ENCODE peak calls at places on chromosomes 2 and 18, in four cellular contexts. Z is A549, P is tibial nerve, W is ovary. D is an unnamed sample.

GRCh38 chr2:216551234-216551633 is 52.6 kb downstream of the RPL37A start:
- DNase-seq in P (no peak), Z (no peak), W (no peak), D (no peak)

GRCh38 chr2:132609101-132609890 is 60.7 kb downstream of the LYPD1 start:
- DNase-seq in Z (no peak), W (no peak), P (no peak), D (no peak)

GRCh38 chr2:68253211-68254068 is 1.1 kb upstream of the PPP3R1 start:
- DNase-seq in P (no peak), W (no peak), Z (no peak), D (no peak)

GRCh38 chr2:241540766-241541561 is 17.6 kb upstream of the BOK start:
- DNase-seq in P (no peak), W (peak), Z (peak), D (no peak)

GRCh38 chr2:106552966-106553365 is 65.8 kb downstream of the CD8B2 start:
- DNase-seq in Z (no peak), W (no peak), P (no peak), D (no peak)

GRCh38 chr2:236972491-236973379 is 113.0 kb upstream of the COPS8 start:
- DNase-seq in Z (peak), P (peak), W (no peak), D (no peak)

GRCh38 chr2:28616618-28617017 is 120.8 kb downstream of the PLB1 start:
- DNase-seq in Z (no peak), P (no peak), W (no peak), D (no peak)

GRCh38 chr2:110864721-110865120 is 132.3 kb downstream of the ACOXL start:
- DNase-seq in W (no peak), Z (no peak), P (no peak), D (no peak)

GRCh38 chr18:11411021-11411420 is 198.4 kb upstream of the SLC35G4 start:
- DNase-seq in W (no peak), P (no peak), Z (no peak), D (no peak)

GRCh38 chr2:101696272-101697123 is 1.0 kb upstream of the MAP4K4 start:
- DNase-seq in W (peak), P (no peak), Z (no peak), D (no peak)

GRCh38 chr2:172098650-172099471 is 3.8 kb downstream of the DLX2 start:
- DNase-seq in P (no peak), W (peak), Z (peak), D (no peak)

GRCh38 chr2:233448220-233448559 is 93.9 kb downstream of the DGKD start:
- DNase-seq in Z (no peak), W (no peak), P (no peak), D (no peak)

GRCh38 chr2:58131191-58132011 is 84.8 kb downstream of the VRK2 start:
- DNase-seq in P (no peak), Z (no peak), W (peak), D (no peak)

GRCh38 chr2:236073867-236074655 is 94.1 kb downstream of the GBX2 start:
- DNase-seq in Z (no peak), W (no peak), P (no peak), D (no peak)

GRCh38 chr2:120591572-120591971 is 144.1 kb upstream of the GLI2 start:
- DNase-seq in P (no peak), W (no peak), Z (no peak), D (no peak)

GRCh38 chr18:61639886-61640285 is 252.9 kb downstream of the RNF152 start:
- DNase-seq in P (no peak), Z (no peak), W (no peak), D (no peak)

GRCh38 chr18:5162111-5162510 is 34.9 kb downstream of the AKAIN1 start:
- DNase-seq in W (no peak), Z (no peak), P (no peak), D (no peak)

GRCh38 chr18:2846638-2847340 is at the start of gene EMILIN2:
- DNase-seq in W (peak), P (peak), Z (no peak), D (no peak)

GRCh38 chr18:9913151-9913525 is 678 bp upstream of the VAPA start:
- DNase-seq in W (no peak), Z (no peak), P (no peak), D (no peak)

GRCh38 chr18:9915291-9916066 is 1.7 kb downstream of the VAPA start:
- DNase-seq in W (no peak), Z (no peak), P (no peak), D (no peak)

GRCh38 chr18:9914334-9914583 is 443 bp downstream of the VAPA start:
- DNase-seq in P (no peak), W (no peak), Z (no peak), D (no peak)

GRCh38 chr18:9914584-9915290 is 921 bp downstream of the VAPA start:
- DNase-seq in P (peak), Z (peak), W (peak), D (no peak)

DNA sequence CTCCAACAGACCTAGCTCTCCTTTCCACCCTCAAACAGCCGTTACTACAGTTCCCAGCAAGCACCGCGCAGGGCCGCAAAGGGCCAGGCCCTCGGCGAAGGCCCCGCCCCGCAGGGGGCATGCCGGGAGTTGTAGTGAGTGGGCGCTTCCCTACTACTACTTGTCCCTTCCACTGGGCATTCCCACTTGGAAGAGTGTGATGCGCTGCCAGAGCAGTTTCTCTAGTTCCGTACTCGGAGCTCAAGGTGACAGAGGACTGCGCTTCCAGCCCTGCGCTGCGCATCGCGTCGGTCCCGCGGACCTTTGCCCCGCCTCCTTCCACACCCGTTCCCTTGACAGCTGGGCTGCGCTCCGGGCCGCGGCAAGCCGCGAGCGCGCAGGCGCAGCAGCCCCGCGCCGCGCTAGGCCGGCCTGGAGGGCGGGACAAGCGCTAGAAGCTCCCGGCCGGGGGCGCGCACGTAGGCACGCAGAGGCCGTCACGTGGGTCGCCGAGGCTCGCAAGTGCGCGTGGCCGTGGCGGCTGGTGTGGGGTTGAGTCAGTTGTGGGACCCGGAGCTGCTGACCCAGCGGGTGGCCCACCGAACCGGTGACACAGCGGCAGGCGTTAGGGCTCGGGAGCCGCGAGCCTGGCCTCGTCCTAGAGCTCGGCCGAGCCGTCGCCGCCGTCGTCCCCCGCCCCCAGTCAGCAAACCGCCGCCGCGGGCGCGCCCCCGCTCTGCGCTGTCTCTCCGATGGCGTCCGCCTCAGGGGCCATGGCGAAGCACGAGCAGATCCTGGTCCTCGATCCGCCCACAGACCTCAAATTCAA is at the start of gene VAPA:
- DNase-seq in W (peak), Z (peak), P (peak), D (peak)
- TF ChIP-seq EP300 in W (no peak), Z (no peak), P (peak), D (no peak)

GRCh38 chr2:212034841-212035585 is 503.6 kb downstream of the ERBB4 start:
- DNase-seq in P (no peak), Z (no peak), W (no peak), D (no peak)

GRCh38 chr2:212032536-212033219 is 505.9 kb downstream of the ERBB4 start:
- DNase-seq in P (no peak), W (no peak), Z (no peak), D (no peak)

GRCh38 chr2:212030709-212031108 is 507.9 kb downstream of the ERBB4 start:
- DNase-seq in P (no peak), W (no peak), Z (no peak), D (no peak)

GRCh38 chr2:212033888-212034287 is 504.7 kb downstream of the ERBB4 start:
- DNase-seq in W (no peak), P (no peak), Z (no peak), D (no peak)

DNA sequence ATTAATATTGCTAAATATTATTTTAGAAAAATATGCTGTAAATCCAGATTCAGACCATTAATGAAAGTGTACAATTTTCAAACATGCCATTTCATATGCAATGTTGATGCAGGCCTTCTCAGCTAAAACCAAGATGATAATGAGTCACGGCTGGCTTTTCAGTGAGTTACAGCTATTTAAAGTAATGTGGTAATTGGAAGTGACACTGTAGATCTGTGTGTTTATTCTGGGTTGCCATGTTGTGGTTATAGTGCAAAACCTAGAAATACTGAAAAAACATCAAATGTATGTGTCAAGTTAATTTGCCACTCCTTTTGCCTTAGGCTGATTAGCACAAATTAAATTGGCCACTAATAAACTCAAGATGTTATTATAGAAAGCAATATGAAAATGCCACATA is 506.6 kb downstream of the ERBB4 start:
- DNase-seq in Z (no peak), W (no peak), P (no peak), D (no peak)
- TF ChIP-seq EP300 in Z (no peak), W (no peak), P (no peak), D (no peak)

GRCh38 chr2:121974919-121975654 is 219.6 kb downstream of the TSN start:
- DNase-seq in P (no peak), W (peak), Z (peak), D (peak)
- TF ChIP-seq EP300 in P (no peak), W (no peak), Z (no peak), D (no peak)

DNA sequence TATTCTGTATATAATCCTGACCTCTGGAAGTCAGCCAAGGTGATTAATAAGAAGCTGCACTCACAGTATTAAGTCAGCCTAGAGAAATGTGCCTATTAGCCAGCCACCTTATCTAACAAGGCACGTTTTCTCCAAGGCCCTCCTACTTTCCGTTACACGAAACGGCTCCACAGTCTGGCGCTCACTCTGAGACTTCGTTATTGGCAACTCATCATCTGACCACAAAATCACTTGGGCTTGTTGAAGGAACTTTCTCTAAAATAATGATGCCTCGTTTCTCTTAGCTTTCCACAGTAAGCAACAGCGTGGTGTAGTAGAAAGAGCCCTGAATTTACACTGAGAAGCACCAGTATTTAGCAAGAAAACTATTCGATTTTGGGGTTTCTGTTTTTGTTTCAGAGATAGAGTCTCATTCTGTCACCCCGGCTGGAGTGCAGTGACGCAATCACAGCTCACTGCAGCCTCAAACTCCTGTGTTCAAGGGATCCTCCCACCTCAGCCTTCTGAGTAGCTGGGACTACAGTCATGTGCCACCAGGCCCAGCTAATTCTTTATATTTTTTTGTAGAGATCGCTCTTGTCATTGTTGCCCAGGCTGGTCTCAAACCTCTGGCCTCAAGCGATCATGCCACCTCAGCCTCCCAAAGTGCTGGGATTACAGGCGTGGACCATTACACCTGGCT is 53.6 kb upstream of the SLC14A1 start:
- DNase-seq in Z (no peak), P (no peak), W (no peak), D (no peak)
- TF ChIP-seq EP300 in Z (no peak), P (no peak), W (no peak), D (no peak)

GRCh38 chr2:1707771-1708351 is 36.5 kb downstream of the PXDN start:
- DNase-seq in Z (no peak), P (no peak), W (peak), D (no peak)
- TF ChIP-seq EP300 in Z (no peak), P (no peak), W (no peak), D (no peak)

GRCh38 chr18:34909637-34910364 is 131.4 kb upstream of the MAPRE2 start:
- DNase-seq in P (no peak), W (no peak), Z (no peak), D (no peak)
- TF ChIP-seq EP300 in P (no peak), W (no peak), Z (no peak), D (no peak)

DNA sequence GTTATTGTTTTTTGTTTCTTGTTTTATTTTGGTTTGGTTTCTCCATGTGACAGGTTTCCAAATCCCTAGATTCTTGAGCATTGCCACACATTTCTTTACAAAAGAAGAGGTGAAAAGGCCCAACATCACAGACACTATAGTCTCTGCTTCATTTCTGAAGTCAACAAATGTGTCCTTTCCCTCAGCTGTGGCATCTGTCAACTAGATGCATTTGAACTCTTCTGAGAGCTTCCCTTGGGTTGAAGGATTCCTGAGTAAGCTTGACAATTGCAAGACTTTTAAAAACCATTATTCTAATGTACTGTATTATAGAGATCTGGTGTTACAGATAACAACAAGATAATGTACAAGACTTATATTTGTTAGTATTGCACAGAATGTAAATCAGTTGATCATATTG is 703.3 kb upstream of the PKDCC start:
- DNase-seq in P (no peak), Z (no peak), W (no peak), D (no peak)
- TF ChIP-seq EP300 in P (no peak), Z (no peak), W (no peak), D (no peak)

GRCh38 chr2:238286551-238286950 is 1.9 kb downstream of the PER2 start:
- DNase-seq in Z (no peak), W (peak), P (peak), D (no peak)
- TF ChIP-seq EP300 in Z (no peak), W (no peak), P (no peak), D (no peak)

DNA sequence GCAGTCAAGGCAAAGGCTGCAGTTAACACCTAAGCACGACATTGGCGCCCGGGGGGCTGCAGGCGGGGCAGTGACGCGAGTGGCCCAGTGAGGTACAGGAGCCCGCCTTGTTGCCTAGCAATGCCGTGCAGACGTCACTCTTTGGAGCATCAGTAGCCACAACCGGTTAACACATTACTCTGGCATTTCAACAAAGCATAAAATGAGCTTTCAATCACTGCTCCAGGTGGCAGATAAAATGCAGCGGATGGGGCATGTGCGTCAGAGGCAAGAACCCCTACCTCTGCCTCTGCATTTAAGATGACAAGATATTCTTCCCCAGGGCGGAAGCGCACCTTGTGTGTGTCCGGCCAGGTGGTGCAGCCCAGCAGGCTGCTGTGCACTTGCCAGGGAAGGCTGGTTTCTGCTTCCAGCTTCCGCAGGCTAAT is 139.4 kb downstream of the MTCL1 start:
- DNase-seq in Z (no peak), W (no peak), P (no peak), D (no peak)
- TF ChIP-seq EP300 in Z (no peak), W (no peak), P (no peak), D (no peak)

DNA sequence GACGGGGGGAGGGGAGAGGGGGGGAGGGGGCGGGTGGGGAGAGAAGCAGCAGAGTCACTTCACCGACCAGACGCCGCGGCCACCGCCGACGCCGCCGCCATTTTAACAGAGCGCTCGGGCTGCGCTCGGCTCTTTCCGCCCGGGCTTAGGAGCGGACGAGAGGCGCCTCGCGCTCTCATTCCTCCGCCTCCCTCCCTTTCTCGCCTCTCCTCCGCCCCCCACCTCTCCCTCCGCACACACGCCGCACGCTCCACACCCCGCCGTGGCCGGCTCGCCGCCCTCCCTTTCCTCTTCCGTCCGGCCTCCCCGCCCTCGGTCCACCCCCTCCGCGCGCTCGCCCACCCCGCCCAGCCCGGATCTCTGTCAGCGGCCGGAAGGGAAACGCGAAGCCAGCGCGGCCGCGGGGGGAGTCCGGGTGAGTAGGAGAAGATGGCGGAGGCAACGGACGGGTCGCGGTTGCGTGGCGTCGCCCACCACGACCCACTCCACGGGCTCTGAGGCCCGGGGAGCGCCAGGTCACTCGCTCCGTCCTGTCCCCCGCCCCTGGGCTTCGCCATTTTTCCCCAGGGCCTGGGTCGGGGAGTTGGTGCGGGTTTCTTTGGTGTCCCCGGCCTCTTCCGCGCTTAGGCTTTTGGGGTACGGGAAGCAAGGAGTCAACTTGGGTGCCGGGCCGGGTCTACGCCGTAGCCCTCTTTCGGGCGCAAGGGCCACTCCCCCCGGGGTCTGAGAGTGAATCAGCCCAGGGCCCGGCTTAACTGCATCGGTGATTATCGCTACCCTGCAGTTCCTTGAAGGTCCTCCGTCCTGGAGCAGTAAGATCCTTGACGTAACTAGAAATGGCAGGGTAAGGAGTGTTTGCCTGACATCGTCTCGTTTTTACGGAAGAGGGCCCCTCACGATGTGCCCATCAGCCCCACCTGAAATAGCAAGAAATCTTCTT is at the start of gene USP34:
- DNase-seq in P (peak), W (peak), Z (peak), D (peak)
- TF ChIP-seq EP300 in P (peak), W (no peak), Z (no peak), D (no peak)

D was measured in GM12878.